ENCODE peak calls at places on chromosomes 13 and 19, in five cellular contexts. One of them, this sample, is unnamed.

GRCh38 chr19:17830567-17831418 is 9.5 kb upstream of the INSL3 start:
- DNase-seq in germinal center: peak; percentile 62
- DNase-seq in putamen: peak; percentile 79
- DNase-seq in stimulated activated CD4-positive, alpha-beta T cell treated with anti-CD3 and anti-CD28 coated beads, Interleukin-15, amount 100 ng/mL, for 24 hours: peak; percentile 67
- DNase-seq in T-helper 1 cell: peak; percentile 33
- DNase-seq in this sample: peak; percentile 90

GRCh38 chr19:40204381-40204780 is 13.2 kb downstream of the MAP3K10 start:
- DNase-seq in germinal center: no peak
- DNase-seq in putamen: no peak
- DNase-seq in stimulated activated CD4-positive, alpha-beta T cell treated with anti-CD3 and anti-CD28 coated beads, Interleukin-15, amount 100 ng/mL, for 24 hours: no peak
- DNase-seq in T-helper 1 cell: no peak
- DNase-seq in this sample: no peak

GRCh38 chr13:99955107-99955746 is 16.3 kb downstream of the ZIC5 start:
- DNase-seq in germinal center: no peak
- DNase-seq in stimulated activated CD4-positive, alpha-beta T cell treated with anti-CD3 and anti-CD28 coated beads, Interleukin-15, amount 100 ng/mL, for 24 hours: no peak
- DNase-seq in T-helper 1 cell: no peak
- DNase-seq in putamen: no peak
- DNase-seq in this sample: no peak

GRCh38 chr19:18063463-18063862 is 23.3 kb downstream of the IL12RB1 start:
- DNase-seq in T-helper 1 cell: peak; percentile 12
- DNase-seq in stimulated activated CD4-positive, alpha-beta T cell treated with anti-CD3 and anti-CD28 coated beads, Interleukin-15, amount 100 ng/mL, for 24 hours: peak; percentile 50
- DNase-seq in germinal center: no peak
- DNase-seq in putamen: no peak
- DNase-seq in this sample: no peak

GRCh38 chr19:9786342-9786741 is 17.8 kb upstream of the ZNF846 start:
- DNase-seq in T-helper 1 cell: no peak
- DNase-seq in putamen: no peak
- DNase-seq in germinal center: no peak
- DNase-seq in stimulated activated CD4-positive, alpha-beta T cell treated with anti-CD3 and anti-CD28 coated beads, Interleukin-15, amount 100 ng/mL, for 24 hours: no peak
- DNase-seq in this sample: no peak

GRCh38 chr19:14097532-14098151 is 7.1 kb upstream of the SAMD1 start:
- DNase-seq in putamen: no peak
- DNase-seq in germinal center: no peak
- DNase-seq in T-helper 1 cell: no peak
- DNase-seq in stimulated activated CD4-positive, alpha-beta T cell treated with anti-CD3 and anti-CD28 coated beads, Interleukin-15, amount 100 ng/mL, for 24 hours: no peak
- DNase-seq in this sample: no peak

GRCh38 chr19:31506102-31506501 is 156.9 kb upstream of the TSHZ3 start:
- DNase-seq in putamen: no peak
- DNase-seq in T-helper 1 cell: no peak
- DNase-seq in germinal center: no peak
- DNase-seq in stimulated activated CD4-positive, alpha-beta T cell treated with anti-CD3 and anti-CD28 coated beads, Interleukin-15, amount 100 ng/mL, for 24 hours: no peak
- DNase-seq in this sample: no peak

GRCh38 chr13:74629985-74630384 is 495.8 kb upstream of the KLF12 start:
- DNase-seq in stimulated activated CD4-positive, alpha-beta T cell treated with anti-CD3 and anti-CD28 coated beads, Interleukin-15, amount 100 ng/mL, for 24 hours: no peak
- DNase-seq in T-helper 1 cell: no peak
- DNase-seq in germinal center: no peak
- DNase-seq in putamen: no peak
- DNase-seq in this sample: no peak

GRCh38 chr19:48455908-48456562 is 661 bp downstream of the KCNJ14 start:
- DNase-seq in putamen: no peak
- DNase-seq in germinal center: no peak
- DNase-seq in stimulated activated CD4-positive, alpha-beta T cell treated with anti-CD3 and anti-CD28 coated beads, Interleukin-15, amount 100 ng/mL, for 24 hours: no peak
- DNase-seq in T-helper 1 cell: no peak
- DNase-seq in this sample: no peak